ENCODE peak calls at places on chromosome 20, in four cellular contexts. O is stimulated activated CD4-positive, alpha-beta T cell treated with anti-CD3 and anti-CD28 coated beads, Interleukin-12 subunit alpha, Interleukin-12 subunit beta, amount 100 ng/mL, for 4 hours; M is effector CD4-positive, alpha-beta T cell; N is NCI-H774. A is an unnamed sample.

GRCh38 chr20:49886571-49887203 is 28.6 kb downstream of the SPATA2 start:
- DNase-seq in N (no peak), M (no peak), O (no peak), A (no peak)

GRCh38 chr20:50405915-50406609 is 104.1 kb upstream of the PTPN1 start:
- DNase-seq in O (no peak), N (no peak), M (no peak), A (no peak)

GRCh38 chr20:33482581-33482980 is 7.3 kb upstream of the CBFA2T2 start:
- DNase-seq in M (no peak), O (no peak), N (no peak), A (peak)

GRCh38 chr20:14336667-14337066 is 745 bp downstream of the FLRT3 start:
- DNase-seq in O (no peak), M (no peak), N (no peak), A (no peak)

GRCh38 chr20:17995967-17996819 is 27.4 kb downstream of the MGME1 start:
- DNase-seq in M (peak), N (no peak), O (peak), A (no peak)

GRCh38 chr20:50070361-50070760 is 42.6 kb downstream of the UBE2V1 start:
- DNase-seq in N (no peak), M (no peak), O (no peak), A (no peak)

GRCh38 chr20:23090147-23090546 is 4.0 kb upstream of the CD93 start:
- DNase-seq in O (no peak), N (no peak), M (no peak), A (no peak)

GRCh38 chr20:38337561-38338140 is 8.6 kb upstream of the LBP start:
- DNase-seq in N (no peak), M (no peak), O (no peak), A (no peak)

GRCh38 chr20:14913896-14914295 is 576.5 kb upstream of the FLRT3 start:
- DNase-seq in N (no peak), M (no peak), O (no peak), A (no peak)

GRCh38 chr20:58173930-58174707 is 54.3 kb downstream of the ANKRD60 start:
- DNase-seq in N (no peak), O (no peak), M (no peak), A (no peak)

A was measured in transverse colon.